ENCODE peak calls at places on chromosomes 4 and X, in six cellular contexts. One of them, this sample, is unnamed.

GRCh38 chr4:162422312-162422711 is 258.5 kb upstream of the FSTL5 start:
- DNase-seq in GM20000: no peak
- DNase-seq in AG08396: no peak
- DNase-seq in iPS-NIHi11: no peak
- DNase-seq in NCI-H69: no peak
- DNase-seq in smooth muscle cell of the brain vasculature: no peak
- DNase-seq in this sample: no peak

GRCh38 chrX:52346462-52347165 is 22.2 kb upstream of the XAGE2 start:
- DNase-seq in AG08396: no peak
- DNase-seq in smooth muscle cell of the brain vasculature: no peak
- DNase-seq in GM20000: no peak
- DNase-seq in NCI-H69: no peak
- DNase-seq in iPS-NIHi11: no peak
- DNase-seq in this sample: peak; percentile 35

GRCh38 chr4:127410201-127410600 is 222.6 kb upstream of the INTU start:
- DNase-seq in NCI-H69: no peak
- DNase-seq in GM20000: no peak
- DNase-seq in smooth muscle cell of the brain vasculature: no peak
- DNase-seq in iPS-NIHi11: no peak
- DNase-seq in AG08396: peak; percentile 9
- DNase-seq in this sample: no peak

GRCh38 chr4:88158360-88159136 is at the start of gene ABCG2:
- DNase-seq in NCI-H69: peak; percentile 26
- DNase-seq in smooth muscle cell of the brain vasculature: no peak
- DNase-seq in AG08396: peak; percentile 53
- DNase-seq in iPS-NIHi11: peak; percentile 52
- DNase-seq in GM20000: peak; percentile 48
- DNase-seq in this sample: peak; percentile 30

GRCh38 chrX:133610056-133610455 is 194.8 kb upstream of the GPC4 start:
- DNase-seq in iPS-NIHi11: no peak
- DNase-seq in smooth muscle cell of the brain vasculature: no peak
- DNase-seq in GM20000: no peak
- DNase-seq in AG08396: no peak
- DNase-seq in NCI-H69: no peak
- DNase-seq in this sample: no peak

GRCh38 chrX:11137543-11138139 is 26.5 kb downstream of the HCCS start:
- DNase-seq in NCI-H69: peak; percentile 10
- DNase-seq in smooth muscle cell of the brain vasculature: peak; percentile 15
- DNase-seq in iPS-NIHi11: no peak
- DNase-seq in AG08396: peak; percentile 34
- DNase-seq in GM20000: peak; percentile 30
- DNase-seq in this sample: no peak

GRCh38 chrX:119970574-119970973 is 27.0 kb upstream of the NKAP start:
- DNase-seq in NCI-H69: peak; percentile 1
- DNase-seq in iPS-NIHi11: no peak
- DNase-seq in GM20000: no peak
- DNase-seq in smooth muscle cell of the brain vasculature: no peak
- DNase-seq in AG08396: no peak
- DNase-seq in this sample: no peak

GRCh38 chr4:2305766-2306501 is 44.0 kb upstream of the MXD4 start:
- DNase-seq in AG08396: no peak
- DNase-seq in smooth muscle cell of the brain vasculature: no peak
- DNase-seq in iPS-NIHi11: no peak
- DNase-seq in NCI-H69: peak; percentile 17
- DNase-seq in GM20000: no peak
- DNase-seq in this sample: no peak

GRCh38 chrX:13647709-13648212 is 5.2 kb upstream of the TCEANC start:
- DNase-seq in GM20000: no peak
- DNase-seq in smooth muscle cell of the brain vasculature: no peak
- DNase-seq in NCI-H69: peak; percentile 82
- DNase-seq in AG08396: peak; percentile 28
- DNase-seq in iPS-NIHi11: no peak
- DNase-seq in this sample: no peak

GRCh38 chr4:183124228-183124627 is 25.2 kb downstream of the WWC2 start:
- DNase-seq in AG08396: no peak
- DNase-seq in GM20000: no peak
- DNase-seq in smooth muscle cell of the brain vasculature: no peak
- DNase-seq in NCI-H69: no peak
- DNase-seq in iPS-NIHi11: no peak
- DNase-seq in this sample: no peak

GRCh38 chr4:83618991-83619390 is 83.1 kb downstream of the GPAT3 start:
- DNase-seq in AG08396: no peak
- DNase-seq in smooth muscle cell of the brain vasculature: no peak
- DNase-seq in NCI-H69: no peak
- DNase-seq in iPS-NIHi11: no peak
- DNase-seq in GM20000: no peak
- DNase-seq in this sample: no peak

GRCh38 chr4:151166662-151167061 is 67.2 kb downstream of the RPS3A start:
- DNase-seq in smooth muscle cell of the brain vasculature: no peak
- DNase-seq in GM20000: no peak
- DNase-seq in iPS-NIHi11: no peak
- DNase-seq in NCI-H69: peak; percentile 3
- DNase-seq in AG08396: no peak
- DNase-seq in this sample: no peak

GRCh38 chrX:56738670-56739069 is 9.6 kb downstream of the NBDY start:
- DNase-seq in NCI-H69: no peak
- DNase-seq in GM20000: no peak
- DNase-seq in smooth muscle cell of the brain vasculature: no peak
- DNase-seq in AG08396: no peak
- DNase-seq in iPS-NIHi11: no peak
- DNase-seq in this sample: no peak

GRCh38 chr4:168634276-168634802 is 137.5 kb downstream of the PALLD start:
- DNase-seq in iPS-NIHi11: peak; percentile 42
- DNase-seq in GM20000: no peak
- DNase-seq in AG08396: peak; percentile 82
- DNase-seq in NCI-H69: no peak
- DNase-seq in smooth muscle cell of the brain vasculature: peak; percentile 88
- DNase-seq in this sample: peak; percentile 86

GRCh38 chr4:55635760-55636621 is at the start of gene NMU:
- DNase-seq in AG08396: peak; percentile 38
- DNase-seq in iPS-NIHi11: peak; percentile 66
- DNase-seq in GM20000: peak; percentile 63
- DNase-seq in NCI-H69: peak; percentile 81
- DNase-seq in smooth muscle cell of the brain vasculature: no peak
- DNase-seq in this sample: peak; percentile 58

GRCh38 chr4:30828290-30828926 is 108.2 kb downstream of the PCDH7 start:
- DNase-seq in AG08396: no peak
- DNase-seq in iPS-NIHi11: no peak
- DNase-seq in GM20000: no peak
- DNase-seq in smooth muscle cell of the brain vasculature: no peak
- DNase-seq in NCI-H69: no peak
- DNase-seq in this sample: no peak

GRCh38 chr4:184746532-184746870 is 12.6 kb upstream of the CENPU start:
- DNase-seq in NCI-H69: no peak
- DNase-seq in GM20000: no peak
- DNase-seq in smooth muscle cell of the brain vasculature: no peak
- DNase-seq in AG08396: peak; percentile 80
- DNase-seq in iPS-NIHi11: peak; percentile 29
- DNase-seq in this sample: peak; percentile 32

GRCh38 chrX:46580613-46581012 is 7.0 kb downstream of the CHST7 start:
- DNase-seq in smooth muscle cell of the brain vasculature: no peak
- DNase-seq in NCI-H69: no peak
- DNase-seq in GM20000: no peak
- DNase-seq in AG08396: no peak
- DNase-seq in iPS-NIHi11: no peak
- DNase-seq in this sample: no peak

GRCh38 chrX:84467898-84468297 is 34.4 kb downstream of the HDX start:
- DNase-seq in GM20000: no peak
- DNase-seq in smooth muscle cell of the brain vasculature: no peak
- DNase-seq in NCI-H69: no peak
- DNase-seq in iPS-NIHi11: no peak
- DNase-seq in AG08396: no peak
- DNase-seq in this sample: no peak

GRCh38 chrX:66045894-66046293 is 6.0 kb upstream of the VSIG4 start:
- DNase-seq in iPS-NIHi11: no peak
- DNase-seq in GM20000: no peak
- DNase-seq in smooth muscle cell of the brain vasculature: no peak
- DNase-seq in AG08396: no peak
- DNase-seq in NCI-H69: no peak
- DNase-seq in this sample: no peak

GRCh38 chr4:176964116-176964691 is 171.5 kb upstream of the VEGFC start:
- DNase-seq in AG08396: no peak
- DNase-seq in smooth muscle cell of the brain vasculature: no peak
- DNase-seq in iPS-NIHi11: peak; percentile 11
- DNase-seq in GM20000: no peak
- DNase-seq in NCI-H69: peak; percentile 39
- DNase-seq in this sample: no peak

GRCh38 chr4:2284161-2284933 is 22.4 kb upstream of the MXD4 start:
- DNase-seq in smooth muscle cell of the brain vasculature: no peak
- DNase-seq in GM20000: no peak
- DNase-seq in NCI-H69: no peak
- DNase-seq in AG08396: no peak
- DNase-seq in iPS-NIHi11: no peak
- DNase-seq in this sample: no peak